ENCODE peak calls at places on chromosomes 13 and 19, in four cellular contexts. One of them, this sample, is unnamed. For H3K4me1, the result is how much of the 10 kb centered on the place peaks cover.

GRCh38 chr13:108595416-108596257 is 33.8 kb upstream of the MYO16 start:
- DNase-seq in GM12878: no peak
- DNase-seq in H1: no peak
- DNase-seq in HepG2: no peak
- DNase-seq in this sample: no peak

GRCh38 chr13:113157206-113157928 is 1.1 kb upstream of the PROZ start:
- DNase-seq in GM12878: no peak
- DNase-seq in H1: peak
- DNase-seq in HepG2: no peak
- DNase-seq in this sample: no peak

GRCh38 chr13:59319276-59319675 is 844.5 kb downstream of the DIAPH3 start:
- DNase-seq in GM12878: no peak
- DNase-seq in H1: no peak
- DNase-seq in HepG2: no peak
- DNase-seq in this sample: no peak

GRCh38 chr13:39612023-39612637 is 9.1 kb upstream of the LHFPL6 start:
- DNase-seq in GM12878: no peak
- DNase-seq in H1: peak
- DNase-seq in HepG2: peak
- DNase-seq in this sample: peak

GRCh38 chr13:29480893-29481525 is 114.5 kb downstream of the SLC7A1 start:
- DNase-seq in GM12878: no peak
- DNase-seq in H1: no peak
- DNase-seq in HepG2: no peak
- DNase-seq in this sample: no peak

GRCh38 chr13:114066956-114067355 is 65.5 kb downstream of the RASA3 start:
- DNase-seq in GM12878: no peak
- DNase-seq in H1: no peak
- DNase-seq in HepG2: no peak
- DNase-seq in this sample: no peak

GRCh38 chr19:41564515-41565383 is 11.2 kb upstream of the CEACAM21 start:
- DNase-seq in GM12878: no peak
- DNase-seq in H1: peak
- DNase-seq in HepG2: no peak
- DNase-seq in this sample: no peak

GRCh38 chr13:60329221-60329983 is 67.6 kb upstream of the TDRD3 start:
- DNase-seq in GM12878: peak
- DNase-seq in H1: peak
- DNase-seq in HepG2: peak
- DNase-seq in this sample: peak

GRCh38 chr19:47792616-47793015 is 11.7 kb downstream of the TPRX1 start:
- DNase-seq in GM12878: no peak
- DNase-seq in H1: no peak
- DNase-seq in HepG2: no peak
- DNase-seq in this sample: no peak

GRCh38 chr19:3634496-3635045 is 8.0 kb upstream of the CACTIN start:
- DNase-seq in GM12878: no peak
- DNase-seq in H1: no peak
- DNase-seq in HepG2: no peak
- DNase-seq in this sample: no peak

GRCh38 chr13:74442751-74443150 is 308.5 kb upstream of the KLF12 start:
- DNase-seq in GM12878: no peak
- DNase-seq in H1: no peak
- DNase-seq in HepG2: no peak
- DNase-seq in this sample: no peak

GRCh38 chr13:40960721-40961120 is 58.4 kb downstream of the ELF1 start:
- DNase-seq in GM12878: no peak
- DNase-seq in H1: no peak
- DNase-seq in HepG2: no peak
- DNase-seq in this sample: no peak

GRCh38 chr19:55220525-55220924 is 8.0 kb downstream of the TMEM86B start:
- DNase-seq in GM12878: no peak
- DNase-seq in H1: peak
- DNase-seq in HepG2: no peak
- DNase-seq in this sample: no peak

GRCh38 chr13:98994896-98995295 is 17.0 kb upstream of the DOCK9 start:
- DNase-seq in GM12878: no peak
- DNase-seq in H1: no peak
- DNase-seq in HepG2: no peak
- DNase-seq in this sample: no peak

GRCh38 chr13:47175172-47175806 is 278.4 kb upstream of the HTR2A start:
- DNase-seq in GM12878: no peak
- DNase-seq in H1: no peak
- DNase-seq in HepG2: no peak
- DNase-seq in this sample: no peak

GRCh38 chr19:56942749-56943148 is 102.2 kb upstream of the PEG3 start:
- DNase-seq in GM12878: no peak
- DNase-seq in H1: no peak
- DNase-seq in HepG2: no peak
- DNase-seq in this sample: no peak

GRCh38 chr19:2578391-2578826 is 102.5 kb downstream of the GADD45B start:
- DNase-seq in GM12878: no peak
- DNase-seq in H1: peak
- DNase-seq in HepG2: no peak
- DNase-seq in this sample: no peak

GRCh38 chr19:48095637-48096175 is 14.9 kb downstream of the PLA2G4C start:
- DNase-seq in GM12878: no peak
- DNase-seq in H1: no peak
- DNase-seq in HepG2: no peak
- DNase-seq in this sample: no peak

GRCh38 chr19:33432408-33433170 is 59.1 kb downstream of the CEBPG start:
- DNase-seq in GM12878: no peak
- DNase-seq in H1: no peak
- DNase-seq in HepG2: no peak
- DNase-seq in this sample: no peak

GRCh38 chr19:12647490-12648071 is 19.0 kb downstream of the MAN2B1 start:
- DNase-seq in GM12878: no peak
- DNase-seq in H1: peak
- DNase-seq in HepG2: no peak
- DNase-seq in this sample: no peak

GRCh38 chr19:46404884-46405658 is 8.3 kb downstream of the CCDC8 start:
- DNase-seq in GM12878: no peak
- DNase-seq in H1: no peak
- DNase-seq in HepG2: peak
- DNase-seq in this sample: no peak

GRCh38 chr19:35045667-35046300 is 4.3 kb downstream of the HPN start:
- DNase-seq in GM12878: peak
- DNase-seq in H1: no peak
- DNase-seq in HepG2: no peak
- DNase-seq in this sample: no peak

GRCh38 chr13:88136098-88136790 is 465.1 kb downstream of the SLITRK5 start:
- DNase-seq in GM12878: no peak
- DNase-seq in H1: no peak
- DNase-seq in HepG2: no peak
- DNase-seq in this sample: no peak

GRCh38 chr13:103430368-103430767 is 364.2 kb upstream of the SLC10A2 start:
- DNase-seq in GM12878: no peak
- DNase-seq in H1: no peak
- DNase-seq in HepG2: no peak
- DNase-seq in this sample: no peak

GRCh38 chr13:35720690-35721554 is 244.4 kb upstream of the MAB21L1 start:
- DNase-seq in GM12878: no peak
- DNase-seq in H1: peak
- DNase-seq in HepG2: peak
- DNase-seq in this sample: peak

GRCh38 chr13:32408999-32409313 is 19.0 kb downstream of the N4BP2L1 start:
- DNase-seq in GM12878: no peak
- DNase-seq in H1: no peak
- DNase-seq in HepG2: no peak
- DNase-seq in this sample: no peak

GRCh38 chr19:48475369-48476068 is 6.3 kb downstream of the CYTH2 start:
- DNase-seq in GM12878: no peak
- DNase-seq in H1: no peak
- DNase-seq in HepG2: no peak
- DNase-seq in this sample: no peak

GRCh38 chr13:35891486-35891885 is 239.7 kb downstream of the DCLK1 start:
- DNase-seq in GM12878: no peak
- DNase-seq in H1: peak
- DNase-seq in HepG2: no peak
- DNase-seq in this sample: no peak

GRCh38 chr19:18848860-18849661 is 17.3 kb downstream of the UPF1 start:
- DNase-seq in GM12878: no peak
- DNase-seq in H1: no peak
- DNase-seq in HepG2: no peak
- DNase-seq in this sample: no peak
- H3K4me1 ChIP-seq in GM12878: under half
- H3K4me1 ChIP-seq in H1: under half
- H3K4me1 ChIP-seq in HepG2: under half
- H3K4me1 ChIP-seq in this sample: under half

DNA sequence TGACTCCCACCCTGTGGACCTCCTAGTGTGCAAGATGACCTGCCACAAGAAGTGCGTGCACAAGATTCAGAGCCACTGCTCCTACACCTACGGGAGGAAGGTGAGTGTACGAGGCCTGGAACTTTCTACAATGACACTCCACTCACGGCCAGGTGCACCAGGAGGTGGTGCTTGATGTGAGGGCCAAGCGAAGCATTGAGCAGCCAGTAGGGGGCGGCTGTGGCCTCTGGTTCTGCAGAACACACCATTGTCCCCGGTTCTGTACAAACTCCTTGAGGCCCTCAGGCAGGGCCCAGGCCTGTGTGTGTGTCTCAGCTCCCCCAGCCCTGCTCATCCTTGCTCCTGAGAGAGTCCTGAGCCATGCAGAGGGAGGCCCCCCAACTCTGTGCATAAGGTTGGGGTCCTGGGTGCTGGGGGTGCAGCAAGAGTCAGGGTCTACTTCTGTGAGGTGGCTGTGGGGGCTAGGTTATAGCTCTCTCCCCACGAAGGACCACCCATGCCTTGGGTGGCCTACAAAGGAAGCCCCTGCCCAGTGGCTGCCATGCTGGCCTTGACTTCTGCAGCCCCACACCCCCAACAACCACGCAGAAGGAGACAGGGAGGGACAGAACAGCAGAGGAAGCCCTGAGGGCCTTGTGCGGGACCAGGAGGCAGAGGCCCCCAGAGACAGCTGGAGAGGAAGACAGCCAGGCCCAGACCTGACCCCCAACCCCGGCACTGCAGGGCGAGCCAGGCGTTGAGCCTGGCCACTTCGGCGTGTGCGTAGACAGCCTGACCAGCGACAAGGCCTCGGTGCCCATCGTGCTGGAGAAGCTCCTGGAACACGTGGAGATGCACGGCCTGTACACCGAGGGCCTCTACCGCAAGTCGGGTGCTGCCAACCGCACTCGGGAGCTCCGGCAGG is 9.7 kb upstream of the USE1 start:
- DNase-seq in GM12878: no peak
- DNase-seq in H1: peak
- DNase-seq in HepG2: peak
- DNase-seq in this sample: no peak
- TF ChIP-seq ZNF274 in GM12878: no peak
- TF ChIP-seq ZNF274 in H1: no peak
- TF ChIP-seq ZNF274 in HepG2: no peak
- TF ChIP-seq ZNF274 in this sample: no peak

GRCh38 chr13:31385534-31385933 is 185.8 kb downstream of the B3GLCT start:
- DNase-seq in GM12878: no peak
- DNase-seq in H1: no peak
- DNase-seq in HepG2: no peak
- DNase-seq in this sample: no peak
- TF ChIP-seq SUZ12 in GM12878: no peak
- TF ChIP-seq SUZ12 in H1: no peak
- TF ChIP-seq SUZ12 in HepG2: no peak
- TF ChIP-seq SUZ12 in this sample: no peak

DNA sequence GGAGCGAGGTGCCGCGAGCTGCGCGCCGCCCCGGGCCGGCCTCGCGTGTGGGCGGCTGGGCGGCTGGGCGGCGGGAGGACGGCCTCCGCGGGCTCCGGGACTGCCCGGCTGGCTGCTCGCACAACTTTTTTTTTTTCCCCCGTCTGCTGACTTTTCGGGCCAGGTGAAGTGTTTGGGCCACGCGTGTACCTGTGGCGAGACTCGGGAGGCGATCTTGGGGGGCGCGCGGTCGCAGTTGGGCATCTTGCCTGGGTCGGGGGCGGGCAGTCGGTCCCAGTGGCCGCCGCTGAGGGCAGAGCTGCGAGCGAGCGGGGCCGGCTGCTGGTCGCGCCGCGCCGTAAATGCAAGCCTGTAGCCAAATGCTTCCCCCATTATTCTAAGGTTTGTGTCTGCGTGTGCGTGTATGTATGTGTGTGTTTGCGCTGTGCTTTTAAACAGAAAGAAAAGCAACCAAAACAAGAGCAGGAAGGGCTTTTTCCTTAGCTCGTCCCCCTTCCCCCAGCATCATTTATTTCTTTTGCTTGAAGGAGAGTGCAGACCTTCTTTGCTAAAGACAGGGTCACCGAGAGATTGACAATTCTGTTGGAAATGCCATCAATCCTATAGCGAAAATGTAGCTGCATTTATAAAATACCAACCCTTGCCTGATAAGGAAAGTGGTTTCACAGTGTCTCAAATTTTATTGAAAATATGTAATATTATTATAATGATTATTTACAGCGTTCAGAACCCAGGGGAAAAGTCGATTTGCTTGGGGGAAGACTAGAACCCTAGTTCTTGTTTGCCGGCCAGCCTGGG is 143.3 kb upstream of the ZNF536 start:
- DNase-seq in GM12878: no peak
- DNase-seq in H1: peak
- DNase-seq in HepG2: no peak
- DNase-seq in this sample: no peak
- H3K4me1 ChIP-seq in GM12878: under half
- H3K4me1 ChIP-seq in H1: under half
- H3K4me1 ChIP-seq in HepG2: under half
- H3K4me1 ChIP-seq in this sample: under half

This sample was measured in NT2/D1.